ENCODE peak calls at places on chromosomes 3 and 15, in eight cellular contexts. B is GM12878; O is SJCRH30; T is CD4-positive, CD25-positive, alpha-beta regulatory T cell; I is AG04450; P is left ventricle myocardium inferior; E is esophagus muscularis mucosa; J is H7. C is an unnamed sample.

GRCh38 chr3:40584625-40585189 is 59.9 kb downstream of the ZNF621 start:
- DNase-seq in B (no peak), O (peak), T (peak), I (peak), P (peak), E (peak), J (peak), C (peak)

GRCh38 chr3:167929937-167930336 is 165.8 kb downstream of the GOLIM4 start:
- DNase-seq in B (no peak), O (no peak), T (no peak), I (no peak), P (no peak), E (no peak), J (no peak), C (no peak)

GRCh38 chr3:19229086-19229485 is 80.8 kb downstream of the KCNH8 start:
- DNase-seq in B (no peak), O (no peak), T (no peak), I (no peak), P (no peak), E (no peak), J (no peak), C (no peak)

GRCh38 chr3:18080198-18080689 is 337.8 kb upstream of the TBC1D5 start:
- DNase-seq in B (no peak), O (no peak), T (no peak), I (no peak), P (no peak), E (no peak), J (no peak), C (no peak)

GRCh38 chr3:79018671-79019136 is 749.1 kb downstream of the ROBO1 start:
- DNase-seq in B (no peak), O (peak), T (no peak), I (no peak), P (peak), E (no peak), J (peak), C (no peak)

GRCh38 chr3:183008799-183009198 is 28.5 kb upstream of the DCUN1D1 start:
- DNase-seq in B (no peak), O (no peak), T (no peak), I (no peak), P (no peak), E (no peak), J (no peak), C (no peak)

GRCh38 chr15:86082619-86083377 is 3.1 kb downstream of the AGBL1 start:
- DNase-seq in B (no peak), O (no peak), T (no peak), I (no peak), P (no peak), E (peak), J (no peak), C (peak)

GRCh38 chr3:99639579-99639978 is 1.2 kb downstream of the COL8A1 start:
- DNase-seq in B (no peak), O (no peak), T (no peak), I (no peak), P (no peak), E (no peak), J (no peak), C (peak)

GRCh38 chr3:39917060-39917773 is 107.8 kb downstream of the MYRIP start:
- DNase-seq in B (no peak), O (no peak), T (no peak), I (no peak), P (no peak), E (no peak), J (no peak), C (no peak)

GRCh38 chr15:96353931-96354730 is 23.6 kb downstream of the NR2F2 start:
- DNase-seq in B (no peak), O (peak), T (no peak), I (no peak), P (peak), E (no peak), J (peak), C (no peak)

GRCh38 chr3:81743096-81744025 is 18.1 kb downstream of the GBE1 start:
- DNase-seq in B (no peak), O (peak), T (no peak), I (peak), P (no peak), E (peak), J (no peak), C (no peak)

DNA sequence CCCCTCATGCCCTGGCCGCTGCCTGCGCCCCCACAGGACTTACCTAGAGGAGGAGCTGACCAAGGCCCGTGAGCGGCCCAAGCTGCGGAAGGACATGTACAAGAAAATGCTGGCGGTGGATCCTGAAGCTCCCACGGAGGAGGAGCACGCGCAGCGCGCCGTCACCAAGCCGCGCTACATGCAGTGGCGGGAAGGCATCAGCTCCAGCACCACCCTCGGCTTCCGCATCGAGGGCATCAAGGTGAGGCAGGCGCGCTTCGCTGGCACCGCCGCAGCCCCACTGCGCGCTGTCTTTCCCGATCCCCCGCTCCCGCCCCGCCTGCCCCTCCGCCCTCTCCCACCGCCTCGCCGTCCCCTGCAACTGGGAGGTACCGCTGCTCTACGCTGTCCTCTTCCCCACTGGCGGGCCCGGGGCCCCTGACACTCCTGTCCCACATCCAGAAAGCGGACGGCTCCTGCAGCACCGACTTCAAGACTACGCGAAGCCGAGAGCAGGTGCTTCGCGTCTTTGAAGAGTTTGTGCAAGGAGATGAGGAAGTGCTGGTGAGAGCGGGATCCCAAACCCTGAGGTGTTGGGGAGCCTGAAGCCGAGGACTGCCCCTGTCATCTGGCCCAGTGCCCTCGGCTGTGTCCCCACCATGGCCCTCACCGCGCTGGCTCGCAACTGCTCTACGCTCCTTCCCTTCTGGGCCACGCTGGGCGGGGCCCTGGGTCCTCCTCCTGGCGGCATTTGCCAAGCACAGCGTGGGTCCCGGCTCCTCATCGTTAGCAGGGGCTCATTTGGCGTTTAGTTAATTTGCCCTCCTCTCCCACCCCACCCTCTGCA is 8.5 kb downstream of the ITPKA start:
- DNase-seq in B (no peak), O (no peak), T (no peak), I (no peak), P (no peak), E (no peak), J (peak), C (no peak)
- H3K4me3 ChIP-seq in B (peak), O (no peak), T (peak), I (no peak), P (peak), E (peak), J (peak), C (peak)

DNA sequence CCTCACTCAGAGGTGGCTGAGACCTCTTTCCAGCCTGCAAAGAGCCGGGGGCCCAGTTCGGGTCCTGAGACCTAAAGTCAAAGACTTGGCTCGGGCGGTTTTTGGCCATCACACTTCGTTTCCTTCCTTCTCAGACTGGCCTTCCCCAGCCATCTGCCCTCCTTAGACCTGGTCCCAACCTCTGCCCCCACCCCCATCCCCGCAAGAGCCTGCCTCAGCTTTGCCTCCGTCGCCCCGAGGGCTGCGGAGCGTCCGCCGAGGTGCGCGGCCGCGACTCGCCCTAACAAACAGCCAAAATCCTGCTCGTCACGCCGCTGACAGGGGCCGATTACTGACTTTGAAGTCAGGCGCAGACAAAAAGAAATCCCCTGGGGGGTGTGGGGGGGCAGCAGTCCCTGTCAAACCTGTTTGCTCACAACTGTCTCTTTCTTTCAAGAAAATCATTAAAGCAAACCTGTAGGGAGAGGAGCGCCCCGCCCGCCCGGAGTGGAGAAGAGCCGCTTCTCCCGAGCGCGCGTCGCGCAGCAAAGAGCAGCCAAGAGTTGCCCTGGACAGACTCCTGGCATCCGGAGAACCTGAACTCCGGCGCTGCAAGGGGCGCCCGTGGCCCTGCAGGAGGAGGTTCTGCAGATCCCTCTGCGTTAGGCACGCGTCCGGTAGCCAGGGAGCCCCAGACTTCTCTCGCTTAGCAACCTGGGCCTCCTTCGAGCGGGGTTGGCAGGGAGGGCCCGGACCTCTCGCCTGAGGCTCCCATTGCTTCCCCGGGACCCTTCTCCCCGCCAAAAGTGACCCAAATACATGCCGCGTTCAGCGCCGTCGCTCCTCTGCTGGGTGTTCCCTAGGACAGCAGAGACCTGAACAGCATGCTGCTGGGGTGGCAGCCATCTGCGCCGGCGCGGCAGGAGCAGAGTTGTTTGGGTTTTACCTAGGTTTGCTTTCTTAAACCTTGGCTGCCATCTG is 4.5 kb downstream of the SOX14 start:
- DNase-seq in B (no peak), O (no peak), T (no peak), I (no peak), P (no peak), E (peak), J (peak), C (no peak)
- H3K4me3 ChIP-seq in B (no peak), O (no peak), T (no peak), I (peak), P (peak), E (peak), J (peak), C (no peak)

GRCh38 chr15:74179101-74179841 is 5.8 kb downstream of the ISLR start:
- DNase-seq in B (no peak), O (peak), T (no peak), I (peak), P (peak), E (no peak), J (peak), C (no peak)

GRCh38 chr15:74184582-74185091 is 11.1 kb downstream of the ISLR start:
- DNase-seq in B (no peak), O (no peak), T (no peak), I (no peak), P (peak), E (no peak), J (peak), C (no peak)

GRCh38 chr15:74179983-74180688 is 6.6 kb downstream of the ISLR start:
- DNase-seq in B (no peak), O (peak), T (no peak), I (no peak), P (peak), E (no peak), J (peak), C (no peak)

GRCh38 chr15:74180689-74181602 is 7.4 kb downstream of the ISLR start:
- DNase-seq in B (no peak), O (no peak), T (no peak), I (no peak), P (no peak), E (no peak), J (peak), C (no peak)

DNA sequence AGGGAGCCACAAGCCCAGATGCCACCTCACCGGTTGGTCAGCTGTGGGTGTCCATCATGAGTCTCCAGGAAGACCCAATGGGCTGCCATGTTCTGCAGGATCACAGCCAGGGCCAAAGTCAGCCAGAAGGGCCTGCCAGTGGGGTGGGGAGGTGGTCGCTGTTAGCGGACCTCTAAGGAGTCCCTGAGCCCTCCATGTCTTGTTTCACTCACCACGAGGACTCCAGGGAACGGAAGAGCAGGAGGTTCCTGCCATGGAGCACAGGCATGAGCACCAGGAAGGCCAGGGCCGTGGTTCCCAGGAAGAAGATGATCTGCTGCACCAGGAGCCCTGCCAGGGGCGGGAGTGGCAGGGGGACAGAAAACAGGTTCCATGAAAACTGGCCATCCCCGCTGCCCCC is 8.6 kb downstream of the ISLR start:
- DNase-seq in B (no peak), O (no peak), T (no peak), I (no peak), P (no peak), E (no peak), J (peak), C (no peak)
- H3K4me3 ChIP-seq in B (no peak), O (no peak), T (no peak), I (no peak), P (no peak), E (no peak), J (no peak), C (no peak)

DNA sequence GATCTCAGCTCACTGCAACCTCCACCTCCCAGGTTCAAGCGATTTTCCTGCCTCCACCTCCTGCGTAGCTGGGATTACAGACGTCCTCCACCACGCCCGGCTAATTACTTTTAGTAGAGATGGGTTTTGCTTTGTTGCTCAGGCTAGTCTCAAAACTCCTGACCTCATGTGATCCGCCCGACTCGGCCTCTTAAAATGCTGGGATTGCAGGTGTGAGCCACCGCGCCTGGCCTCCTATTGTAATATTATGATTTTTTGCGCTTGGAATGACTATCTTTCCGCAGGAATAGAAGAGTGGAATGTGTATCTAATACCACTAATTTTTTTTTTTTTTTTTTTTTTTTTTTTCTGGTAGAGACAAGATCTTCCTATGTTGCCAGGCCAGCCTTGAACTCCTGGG is 1.8 kb downstream of the ARL8B start:
- DNase-seq in B (no peak), O (no peak), T (no peak), I (no peak), P (no peak), E (no peak), J (no peak), C (no peak)
- H3K4me3 ChIP-seq in B (peak), O (no peak), T (peak), I (peak), P (peak), E (peak), J (no peak), C (peak)

GRCh38 chr3:171419457-171419856 is 40.7 kb downstream of the TNIK start:
- DNase-seq in B (no peak), O (no peak), T (no peak), I (no peak), P (no peak), E (no peak), J (no peak), C (no peak)
- H3K4me3 ChIP-seq in B (no peak), O (no peak), T (no peak), I (no peak), P (no peak), E (no peak), J (no peak), C (no peak)

GRCh38 chr3:136251511-136251910 is 1.4 kb downstream of the PCCB start:
- DNase-seq in B (no peak), O (peak), T (no peak), I (no peak), P (no peak), E (no peak), J (no peak), C (no peak)
- H3K4me3 ChIP-seq in B (peak), O (peak), T (no peak), I (peak), P (peak), E (no peak), J (no peak), C (peak)

GRCh38 chr3:172125053-172125452 is 85.7 kb downstream of the FNDC3B start:
- DNase-seq in B (no peak), O (no peak), T (no peak), I (no peak), P (no peak), E (no peak), J (peak), C (no peak)
- H3K4me3 ChIP-seq in B (no peak), O (no peak), T (no peak), I (no peak), P (no peak), E (no peak), J (no peak), C (no peak)

DNA sequence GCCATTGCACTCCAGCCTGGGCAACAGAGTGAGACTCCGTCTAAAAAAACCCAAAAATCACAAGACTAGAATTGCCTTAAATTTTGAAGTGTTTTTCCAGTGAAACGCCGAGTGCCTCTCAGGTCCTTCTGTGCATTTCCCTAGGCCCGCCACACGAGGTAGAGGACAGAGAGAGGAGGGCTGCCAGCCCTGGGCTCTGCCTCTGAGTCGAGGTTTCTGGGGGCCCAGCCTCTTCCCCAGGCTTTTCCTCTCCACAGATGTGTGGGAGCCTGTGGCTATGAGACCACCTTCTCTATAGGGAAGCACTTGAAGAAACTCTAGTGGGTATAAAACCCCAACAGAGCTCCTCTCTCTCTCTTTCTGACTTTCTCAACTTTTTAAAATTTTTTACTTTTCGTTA is 10.9 kb upstream of the EHD4 start:
- DNase-seq in B (no peak), O (no peak), T (no peak), I (no peak), P (no peak), E (no peak), J (peak), C (no peak)
- H3K4me3 ChIP-seq in B (no peak), O (no peak), T (no peak), I (no peak), P (no peak), E (no peak), J (no peak), C (no peak)

GRCh38 chr15:45117327-45118130 is 3.4 kb downstream of the DUOXA2 start:
- DNase-seq in B (no peak), O (no peak), T (no peak), I (no peak), P (no peak), E (no peak), J (peak), C (no peak)
- H3K4me3 ChIP-seq in B (peak), O (peak), T (no peak), I (peak), P (peak), E (peak), J (peak), C (no peak)

C was measured in Jurkat, Clone E6-1.